ENCODE peak calls at places on chromosomes 11 and 22, in four cellular contexts. One of them, this sample, is unnamed.

GRCh38 chr22:17569971-17570511 is 6.7 kb downstream of the SLC25A18 start:
- DNase-seq in GM20000: no peak
- DNase-seq in nephron progenitor cell: no peak
- DNase-seq in brain microvascular endothelial cell: peak
- DNase-seq in this sample: peak

GRCh38 chr11:2926611-2927492 is 2.4 kb downstream of the PHLDA2 start:
- DNase-seq in GM20000: no peak
- DNase-seq in nephron progenitor cell: peak
- DNase-seq in brain microvascular endothelial cell: no peak
- DNase-seq in this sample: no peak

GRCh38 chr11:76209956-76210885 is 3.9 kb upstream of the WNT11 start:
- DNase-seq in brain microvascular endothelial cell: peak
- DNase-seq in GM20000: peak
- DNase-seq in nephron progenitor cell: peak
- DNase-seq in this sample: no peak

GRCh38 chr22:17777717-17778044 is 3.4 kb upstream of the BID start:
- DNase-seq in GM20000: no peak
- DNase-seq in nephron progenitor cell: no peak
- DNase-seq in brain microvascular endothelial cell: no peak
- DNase-seq in this sample: no peak

GRCh38 chr22:20000246-20001081 is 16.2 kb downstream of the ARVCF start:
- DNase-seq in GM20000: no peak
- DNase-seq in brain microvascular endothelial cell: no peak
- DNase-seq in nephron progenitor cell: no peak
- DNase-seq in this sample: no peak

GRCh38 chr11:36367806-36368680 is 72.0 kb downstream of the PRR5L start:
- DNase-seq in nephron progenitor cell: no peak
- DNase-seq in GM20000: no peak
- DNase-seq in brain microvascular endothelial cell: no peak
- DNase-seq in this sample: no peak

GRCh38 chr22:46062971-46063631 is 86.1 kb upstream of the WNT7B start:
- DNase-seq in brain microvascular endothelial cell: no peak
- DNase-seq in GM20000: no peak
- DNase-seq in nephron progenitor cell: no peak
- DNase-seq in this sample: peak

GRCh38 chr11:76629853-76630599 is 40.5 kb downstream of the LRRC32 start:
- DNase-seq in brain microvascular endothelial cell: no peak
- DNase-seq in GM20000: no peak
- DNase-seq in nephron progenitor cell: no peak
- DNase-seq in this sample: no peak

GRCh38 chr22:47591709-47592108 is 829.3 kb downstream of the TBC1D22A start:
- DNase-seq in nephron progenitor cell: no peak
- DNase-seq in brain microvascular endothelial cell: no peak
- DNase-seq in GM20000: no peak
- DNase-seq in this sample: no peak

GRCh38 chr22:47593291-47593690 is 830.8 kb downstream of the TBC1D22A start:
- DNase-seq in nephron progenitor cell: no peak
- DNase-seq in GM20000: no peak
- DNase-seq in brain microvascular endothelial cell: no peak
- DNase-seq in this sample: no peak

GRCh38 chr22:47589271-47590250 is 827.1 kb downstream of the TBC1D22A start:
- DNase-seq in GM20000: no peak
- DNase-seq in brain microvascular endothelial cell: no peak
- DNase-seq in nephron progenitor cell: no peak
- DNase-seq in this sample: no peak

GRCh38 chr22:47592791-47593190 is 830.3 kb downstream of the TBC1D22A start:
- DNase-seq in GM20000: no peak
- DNase-seq in nephron progenitor cell: no peak
- DNase-seq in brain microvascular endothelial cell: no peak
- DNase-seq in this sample: no peak

DNA sequence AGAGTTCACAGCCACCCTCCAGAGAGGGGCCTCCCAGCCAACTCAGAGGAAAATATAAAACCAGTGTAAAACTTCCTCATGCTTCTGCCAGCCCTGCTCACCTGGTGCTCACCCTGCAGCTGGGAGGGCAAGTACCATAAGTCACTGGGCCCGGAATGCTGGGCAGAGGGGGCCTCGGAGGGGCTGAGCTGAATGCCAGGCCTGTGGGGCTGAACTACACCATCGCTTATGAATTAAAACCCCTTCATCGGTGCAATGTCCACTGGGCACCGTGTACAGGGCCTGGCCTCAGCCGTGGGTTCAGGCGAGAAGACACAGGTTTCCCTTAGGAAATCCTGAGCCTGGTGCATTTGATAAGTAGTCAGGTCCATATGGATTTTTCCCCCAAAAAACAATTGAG is 828.6 kb downstream of the TBC1D22A start:
- DNase-seq in GM20000: no peak
- DNase-seq in brain microvascular endothelial cell: no peak
- DNase-seq in nephron progenitor cell: no peak
- DNase-seq in this sample: no peak
- TF ChIP-seq CTCF in GM20000: no peak
- TF ChIP-seq CTCF in brain microvascular endothelial cell: no peak
- TF ChIP-seq CTCF in nephron progenitor cell: no peak
- TF ChIP-seq CTCF in this sample: no peak

DNA sequence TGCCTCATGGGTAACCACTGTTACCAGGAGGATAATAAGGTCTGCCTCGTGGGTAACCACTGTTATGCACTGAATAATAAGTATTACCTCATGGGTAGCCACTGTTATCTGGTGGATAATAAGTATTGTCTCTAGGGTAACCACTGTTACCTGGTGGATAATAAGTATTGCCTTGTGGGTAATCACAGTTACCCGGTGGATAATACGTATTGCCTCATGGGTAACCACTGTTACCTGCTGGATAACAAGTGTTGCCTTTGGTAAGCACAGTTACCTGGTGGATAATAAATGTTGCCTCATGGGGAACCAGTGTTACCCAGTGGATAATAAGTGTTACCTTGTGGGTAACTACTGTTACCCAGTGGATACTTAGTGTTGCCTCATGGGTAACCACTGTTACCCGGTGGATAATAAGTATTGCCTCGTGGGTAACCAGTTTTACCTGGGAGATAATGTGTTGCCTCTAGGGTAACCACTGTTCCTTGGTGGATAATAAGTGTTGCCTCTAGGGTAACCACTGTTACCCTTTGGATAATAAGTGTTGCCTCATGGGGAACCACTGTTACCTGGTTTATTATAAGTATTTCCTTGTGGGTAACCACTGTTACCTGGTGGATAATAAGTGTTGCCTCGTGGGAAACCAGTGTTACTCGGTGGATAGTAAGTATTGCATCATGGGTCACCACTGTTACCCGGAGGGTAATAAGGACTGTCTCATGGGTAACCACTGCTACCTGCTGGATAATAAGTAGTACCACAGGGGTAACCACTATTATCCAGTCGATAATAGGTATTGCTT is 10.6 kb upstream of the NXPE4 start:
- DNase-seq in brain microvascular endothelial cell: no peak
- DNase-seq in nephron progenitor cell: no peak
- DNase-seq in GM20000: no peak
- DNase-seq in this sample: peak
- TF ChIP-seq CTCF in brain microvascular endothelial cell: no peak
- TF ChIP-seq CTCF in nephron progenitor cell: no peak
- TF ChIP-seq CTCF in GM20000: no peak
- TF ChIP-seq CTCF in this sample: no peak

GRCh38 chr22:22556995-22557925 is 1.8 kb downstream of the PRAME start:
- DNase-seq in brain microvascular endothelial cell: no peak
- DNase-seq in GM20000: no peak
- DNase-seq in nephron progenitor cell: no peak
- DNase-seq in this sample: no peak

GRCh38 chr22:22555596-22555995 is 3.5 kb downstream of the PRAME start:
- DNase-seq in GM20000: no peak
- DNase-seq in nephron progenitor cell: no peak
- DNase-seq in brain microvascular endothelial cell: no peak
- DNase-seq in this sample: no peak

GRCh38 chr22:22558071-22558971 is 744 bp downstream of the PRAME start:
- DNase-seq in GM20000: no peak
- DNase-seq in nephron progenitor cell: no peak
- DNase-seq in brain microvascular endothelial cell: no peak
- DNase-seq in this sample: no peak

GRCh38 chr22:22556578-22556977 is 2.5 kb downstream of the PRAME start:
- DNase-seq in nephron progenitor cell: no peak
- DNase-seq in brain microvascular endothelial cell: no peak
- DNase-seq in GM20000: no peak
- DNase-seq in this sample: no peak

GRCh38 chr22:22558972-22559603 is at the start of gene PRAME:
- DNase-seq in GM20000: peak
- DNase-seq in brain microvascular endothelial cell: peak
- DNase-seq in nephron progenitor cell: peak
- DNase-seq in this sample: peak
- TF ChIP-seq CTCF in GM20000: peak
- TF ChIP-seq CTCF in brain microvascular endothelial cell: peak
- TF ChIP-seq CTCF in nephron progenitor cell: peak
- TF ChIP-seq CTCF in this sample: peak

GRCh38 chr11:106276859-106277436 is 199.5 kb downstream of the AASDHPPT start:
- DNase-seq in brain microvascular endothelial cell: no peak
- DNase-seq in nephron progenitor cell: no peak
- DNase-seq in GM20000: no peak
- DNase-seq in this sample: peak
- TF ChIP-seq CTCF in brain microvascular endothelial cell: peak
- TF ChIP-seq CTCF in nephron progenitor cell: no peak
- TF ChIP-seq CTCF in GM20000: no peak
- TF ChIP-seq CTCF in this sample: peak

GRCh38 chr11:71114124-71114851 is 138.1 kb downstream of the SHANK2 start:
- DNase-seq in nephron progenitor cell: no peak
- DNase-seq in GM20000: no peak
- DNase-seq in brain microvascular endothelial cell: no peak
- DNase-seq in this sample: no peak
- TF ChIP-seq CTCF in nephron progenitor cell: no peak
- TF ChIP-seq CTCF in GM20000: no peak
- TF ChIP-seq CTCF in brain microvascular endothelial cell: no peak
- TF ChIP-seq CTCF in this sample: no peak

GRCh38 chr11:123561046-123561781 is 93.2 kb downstream of the SCN3B start:
- DNase-seq in nephron progenitor cell: peak
- DNase-seq in GM20000: no peak
- DNase-seq in brain microvascular endothelial cell: peak
- DNase-seq in this sample: no peak
- TF ChIP-seq CTCF in nephron progenitor cell: peak
- TF ChIP-seq CTCF in GM20000: no peak
- TF ChIP-seq CTCF in brain microvascular endothelial cell: peak
- TF ChIP-seq CTCF in this sample: no peak

GRCh38 chr22:36405671-36406070 is 17.9 kb upstream of the MYH9 start:
- DNase-seq in brain microvascular endothelial cell: no peak
- DNase-seq in GM20000: no peak
- DNase-seq in nephron progenitor cell: no peak
- DNase-seq in this sample: peak
- TF ChIP-seq CTCF in brain microvascular endothelial cell: no peak
- TF ChIP-seq CTCF in GM20000: no peak
- TF ChIP-seq CTCF in nephron progenitor cell: no peak
- TF ChIP-seq CTCF in this sample: no peak

GRCh38 chr11:18145025-18145424 is 12.7 kb downstream of the MRGPRX3 start:
- DNase-seq in brain microvascular endothelial cell: no peak
- DNase-seq in GM20000: no peak
- DNase-seq in nephron progenitor cell: no peak
- DNase-seq in this sample: no peak
- TF ChIP-seq CTCF in brain microvascular endothelial cell: peak
- TF ChIP-seq CTCF in GM20000: no peak
- TF ChIP-seq CTCF in nephron progenitor cell: peak
- TF ChIP-seq CTCF in this sample: no peak

DNA sequence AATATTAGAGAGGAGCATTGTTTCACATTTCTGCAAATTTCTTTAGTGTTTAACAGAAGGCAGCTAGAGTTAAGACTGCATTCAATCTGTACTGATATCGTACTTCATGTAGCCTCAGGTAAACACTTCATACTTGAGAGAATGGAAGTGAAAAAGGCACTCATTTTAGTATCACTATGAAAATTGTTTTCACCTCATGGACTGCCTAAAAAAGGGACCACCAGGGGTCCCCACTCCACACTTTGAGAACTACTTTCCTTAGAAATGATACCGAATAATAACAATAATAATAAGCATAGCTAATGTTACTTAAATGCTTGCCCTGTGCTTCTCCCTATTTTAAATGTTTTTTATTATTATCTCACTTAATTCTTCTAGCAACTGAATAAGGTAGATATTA is 95.1 kb downstream of the BLID start:
- DNase-seq in brain microvascular endothelial cell: peak
- DNase-seq in nephron progenitor cell: peak
- DNase-seq in GM20000: no peak
- DNase-seq in this sample: peak
- TF ChIP-seq CTCF in brain microvascular endothelial cell: peak
- TF ChIP-seq CTCF in nephron progenitor cell: peak
- TF ChIP-seq CTCF in GM20000: no peak
- TF ChIP-seq CTCF in this sample: no peak

This sample was measured in MCF 10A.